ENCODE peak calls at places on chromosome 13, in five cellular contexts. X is cardiac muscle cell, D is stomach, P is breast epithelium, W is neural progenitor cell. S is an unnamed sample.

GRCh38 chr13:27120011-27120410 is 51.6 kb downstream of the USP12 start:
- DNase-seq in W (no peak), X (no peak), P (no peak), D (no peak), S (no peak)

GRCh38 chr13:28753208-28753892 is 34.6 kb upstream of the SLC46A3 start:
- DNase-seq in W (no peak), D (peak; percentile 31), P (peak; percentile 55), X (peak; percentile 52), S (no peak)

GRCh38 chr13:77022341-77022740 is 4.6 kb downstream of the FBXL3 start:
- DNase-seq in D (no peak), W (no peak), X (no peak), P (no peak), S (no peak)

GRCh38 chr13:28718538-28719226 is at the start of gene SLC46A3:
- DNase-seq in X (peak; percentile 97), P (peak; percentile 95), W (peak; percentile 98), D (peak; percentile 92), S (peak; percentile 96)

GRCh38 chr13:70171151-70171550 is 62.9 kb upstream of the KLHL1 start:
- DNase-seq in W (no peak), D (no peak), X (no peak), P (no peak), S (no peak)

GRCh38 chr13:71712988-71713653 is 153.9 kb downstream of the DACH1 start:
- DNase-seq in W (peak; percentile 17), P (no peak), D (no peak), X (peak; percentile 79), S (no peak)

GRCh38 chr13:67867206-67867605 is 637.1 kb upstream of the PCDH9 start:
- DNase-seq in P (no peak), W (no peak), X (no peak), D (no peak), S (no peak)

GRCh38 chr13:102774596-102775375 is 1.2 kb upstream of the TEX30 start:
- DNase-seq in D (no peak), P (no peak), W (peak; percentile 12), X (no peak), S (no peak)

GRCh38 chr13:31408927-31409326 is 209.2 kb downstream of the B3GLCT start:
- DNase-seq in X (no peak), W (no peak), P (no peak), D (no peak), S (no peak)

GRCh38 chr13:36787181-36787580 is 31.8 kb upstream of the RFXAP start:
- DNase-seq in X (no peak), P (no peak), W (no peak), D (no peak), S (no peak)

GRCh38 chr13:30849611-30850010 is 56.5 kb upstream of the MEDAG start:
- DNase-seq in P (no peak), X (no peak), D (no peak), W (no peak), S (no peak)

GRCh38 chr13:77230560-77230959 is 96.3 kb downstream of the MYCBP2 start:
- DNase-seq in P (no peak), W (no peak), D (no peak), X (no peak), S (no peak)

GRCh38 chr13:27450921-27451461 is 627 bp upstream of the MTIF3 start:
- DNase-seq in P (peak; percentile 27), D (peak; percentile 53), X (peak; percentile 46), W (peak; percentile 58), S (peak; percentile 48)

GRCh38 chr13:93108111-93108581 is 118.5 kb upstream of the GPC6 start:
- DNase-seq in W (no peak), D (no peak), X (no peak), P (no peak), S (no peak)

GRCh38 chr13:21973437-21974125 is 302.7 kb downstream of the FGF9 start:
- DNase-seq in D (no peak), W (no peak), P (no peak), X (no peak), S (no peak)

GRCh38 chr13:78193853-78194252 is 275.2 kb upstream of the EDNRB start:
- DNase-seq in W (no peak), X (no peak), P (no peak), D (no peak), S (no peak)

GRCh38 chr13:62320731-62321130 is 905.1 kb upstream of the PCDH20 start:
- DNase-seq in D (no peak), X (no peak), P (no peak), W (no peak), S (no peak)

GRCh38 chr13:97880298-97880675 is 73.2 kb upstream of the IPO5 start:
- DNase-seq in P (no peak), X (no peak), D (no peak), W (no peak), S (no peak)

GRCh38 chr13:50715402-50716146 is 127.9 kb downstream of the DLEU7 start:
- DNase-seq in W (no peak), D (no peak), X (no peak), P (no peak), S (no peak)

GRCh38 chr13:36880961-36881360 is 39.1 kb downstream of the SMAD9 start:
- DNase-seq in P (no peak), X (no peak), D (no peak), W (no peak), S (no peak)

GRCh38 chr13:94119360-94119936 is 360.0 kb downstream of the DCT start:
- DNase-seq in W (no peak), X (peak; percentile 11), P (no peak), D (peak; percentile 45), S (no peak)

GRCh38 chr13:94112227-94112626 is 367.3 kb downstream of the DCT start:
- DNase-seq in W (no peak), D (no peak), P (no peak), X (no peak), S (no peak)

GRCh38 chr13:94114166-94114565 is 365.3 kb downstream of the DCT start:
- DNase-seq in W (no peak), P (no peak), X (no peak), D (no peak), S (no peak)

GRCh38 chr13:94112731-94113130 is 366.8 kb downstream of the DCT start:
- DNase-seq in X (no peak), W (no peak), P (no peak), D (no peak), S (no peak)

DNA sequence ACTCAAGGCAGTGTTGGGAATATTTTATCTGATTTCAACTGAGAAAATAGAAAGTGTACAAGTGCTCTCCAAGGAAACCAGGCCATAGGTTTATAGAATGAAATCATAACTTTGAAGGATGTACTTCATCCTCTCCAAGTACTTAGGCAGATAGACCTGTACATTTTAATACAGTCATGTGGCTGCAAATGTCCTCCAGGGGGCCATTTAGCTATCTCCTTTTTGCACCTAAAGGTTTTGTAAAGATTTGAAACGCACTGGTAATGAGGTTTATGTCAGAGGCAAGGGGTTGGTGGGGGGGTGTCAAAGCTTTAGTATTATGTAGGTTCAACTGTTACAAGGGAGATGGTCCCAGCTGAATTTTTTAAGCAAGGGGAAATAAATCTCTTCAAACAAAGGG is 364.4 kb downstream of the DCT start:
- DNase-seq in X (no peak), P (no peak), W (no peak), D (no peak), S (no peak)
- TF ChIP-seq CTCF in X (no peak), P (no peak), W (peak; percentile 28), D (no peak), S (no peak)

GRCh38 chr13:44352671-44353070 is 21.0 kb upstream of the SERP2 start:
- DNase-seq in X (no peak), D (no peak), P (no peak), W (no peak), S (no peak)
- H3K27ac ChIP-seq in X (no peak overlapping the region), D (no peak overlapping the region), P (peak overlapping the region; percentile 92), W (no peak overlapping the region), S (no peak overlapping the region)

GRCh38 chr13:111215081-111216047 is 100.3 kb downstream of the ARHGEF7 start:
- DNase-seq in W (peak; percentile 65), P (no peak), D (no peak), X (no peak), S (no peak)

GRCh38 chr13:111219306-111219705 is 101.1 kb upstream of the TEX29 start:
- DNase-seq in W (no peak), D (no peak), P (no peak), X (no peak), S (no peak)

GRCh38 chr13:111213964-111214726 is 99.0 kb downstream of the ARHGEF7 start:
- DNase-seq in W (no peak), X (peak; percentile 28), D (no peak), P (no peak), S (no peak)

GRCh38 chr13:111217661-111218060 is 102.6 kb downstream of the ARHGEF7 start:
- DNase-seq in P (no peak), W (no peak), D (no peak), X (no peak), S (no peak)

DNA sequence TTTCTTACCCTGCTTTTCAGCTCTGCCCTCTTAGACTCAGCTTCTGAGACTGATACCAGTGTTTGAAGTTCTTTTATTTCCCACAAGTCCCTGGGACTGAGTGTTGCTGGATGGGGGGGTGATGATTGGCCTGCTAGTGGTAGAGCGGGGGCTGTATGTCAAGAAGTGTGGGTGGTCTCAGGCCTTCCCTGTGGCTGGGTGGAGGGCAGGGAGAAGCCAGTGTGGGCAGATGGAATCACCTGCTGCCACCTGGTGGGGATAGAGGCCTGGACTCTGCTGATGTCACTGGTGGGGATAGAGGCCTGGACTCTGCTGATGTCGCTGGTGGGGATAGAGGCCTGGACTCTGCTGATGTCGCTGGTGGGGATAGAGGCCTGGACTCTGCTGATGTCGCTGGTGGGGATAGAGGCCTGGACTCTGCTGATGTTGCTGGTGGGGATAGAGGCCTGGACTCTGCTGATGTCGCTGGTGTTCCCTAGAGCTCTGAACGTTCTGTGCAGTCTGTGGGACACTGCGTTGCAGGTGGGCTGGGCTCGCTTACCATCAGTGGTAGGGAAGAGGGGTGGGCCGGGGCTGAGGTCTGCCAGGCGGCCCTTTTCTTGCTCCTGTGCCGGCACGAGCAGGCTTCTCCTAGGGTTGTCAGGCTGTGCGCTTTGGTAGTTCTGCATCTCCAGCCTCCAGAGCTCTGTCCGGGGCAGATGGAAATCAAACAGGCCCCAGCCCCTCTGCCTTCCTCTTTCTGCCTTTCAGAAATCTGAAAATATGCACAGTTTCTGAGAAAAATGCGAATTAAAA is 101.3 kb downstream of the ARHGEF7 start:
- DNase-seq in X (peak; percentile 72), W (peak; percentile 76), D (peak; percentile 39), P (no peak), S (peak; percentile 41)
- TF ChIP-seq CTCF in X (peak; percentile 48), W (peak; percentile 62), D (peak; percentile 22), P (peak; percentile 33), S (peak; percentile 65)

GRCh38 chr13:43304945-43305344 is 281.6 kb downstream of the DNAJC15 start:
- DNase-seq in X (no peak), W (no peak), P (no peak), D (no peak), S (no peak)

GRCh38 chr13:43305416-43305815 is 282.0 kb downstream of the DNAJC15 start:
- DNase-seq in W (no peak), X (no peak), D (no peak), P (no peak), S (no peak)

GRCh38 chr13:43306364-43306763 is 283.0 kb downstream of the DNAJC15 start:
- DNase-seq in P (no peak), X (no peak), D (no peak), W (no peak), S (no peak)

GRCh38 chr13:43303040-43303729 is 279.8 kb downstream of the DNAJC15 start:
- DNase-seq in X (peak; percentile 93), W (peak; percentile 82), P (peak; percentile 33), D (peak; percentile 78), S (no peak)

DNA sequence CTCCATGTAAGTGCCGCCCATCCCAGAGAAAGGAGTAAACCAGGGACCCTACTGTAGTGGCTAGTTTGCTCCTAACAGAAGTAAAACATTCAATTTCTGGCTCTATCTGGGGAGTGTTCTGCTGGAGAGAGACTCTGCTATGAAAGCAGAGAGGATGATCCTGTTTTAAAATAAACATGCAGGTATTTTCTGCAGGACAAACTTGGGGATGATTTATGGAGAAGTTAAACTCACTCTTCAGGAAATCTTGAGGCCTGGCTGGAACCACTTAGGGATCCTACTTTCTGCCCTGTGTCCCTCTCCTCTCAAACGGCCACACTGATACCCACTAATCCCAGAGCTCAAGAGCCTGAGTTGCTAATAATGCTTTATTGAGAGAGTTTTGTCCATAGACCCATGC is 281.1 kb downstream of the DNAJC15 start:
- DNase-seq in P (no peak), X (no peak), W (no peak), D (no peak), S (no peak)
- H3K27ac ChIP-seq in P (no peak overlapping the region), X (no peak overlapping the region), W (no peak overlapping the region), D (no peak overlapping the region), S (no peak overlapping the region)